ENCODE peak calls at places on chromosomes 6 and 20, in four cellular contexts. Z, D, S and W are unnamed samples.

GRCh38 chr6:4380881-4381281 is 245.5 kb upstream of the ECI2 start:
- DNase-seq in Z (no peak), D (no peak), S (no peak), W (no peak)

GRCh38 chr6:20159781-20160540 is 52.3 kb downstream of the MBOAT1 start:
- DNase-seq in Z (no peak), D (no peak), S (no peak), W (no peak)

GRCh38 chr6:167464177-167464576 is 139.3 kb downstream of the TTLL2 start:
- DNase-seq in Z (no peak), D (no peak), S (no peak), W (no peak)

GRCh38 chr6:96940322-96940721 is 15.8 kb downstream of the KLHL32 start:
- DNase-seq in Z (no peak), D (peak; percentile 15), S (no peak), W (no peak)

GRCh38 chr6:169158182-169158573 is 95.5 kb downstream of the THBS2 start:
- DNase-seq in Z (no peak), D (no peak), S (no peak), W (peak; percentile 82)

GRCh38 chr20:40587038-40587437 is 102.0 kb downstream of the MAFB start:
- DNase-seq in Z (no peak), D (no peak), S (no peak), W (no peak)

GRCh38 chr6:159422041-159422984 is 253.1 kb downstream of the FNDC1 start:
- DNase-seq in Z (no peak), D (no peak), S (no peak), W (no peak)

GRCh38 chr20:7196481-7196880 is 429.0 kb downstream of the BMP2 start:
- DNase-seq in Z (no peak), D (peak; percentile 42), S (no peak), W (no peak)

GRCh38 chr6:163398796-163399195 is 15.7 kb upstream of the QKI start:
- DNase-seq in Z (no peak), D (no peak), S (no peak), W (no peak)

GRCh38 chr20:22566876-22567658 is 17.3 kb downstream of the FOXA2 start:
- DNase-seq in Z (no peak), D (no peak), S (no peak), W (no peak)

GRCh38 chr20:39810269-39810668 is 848.1 kb downstream of the DHX35 start:
- DNase-seq in Z (no peak), D (no peak), S (no peak), W (no peak)

GRCh38 chr6:164085552-164086325 is 671.2 kb downstream of the QKI start:
- DNase-seq in Z (no peak), D (no peak), S (no peak), W (no peak)

GRCh38 chr20:49668181-49668877 is 45.3 kb downstream of the B4GALT5 start:
- DNase-seq in Z (no peak), D (no peak), S (no peak), W (no peak)

GRCh38 chr20:61449916-61450315 is 197.9 kb downstream of the CDH4 start:
- DNase-seq in Z (no peak), D (no peak), S (no peak), W (no peak)

GRCh38 chr6:21462519-21462852 is 131.1 kb upstream of the SOX4 start:
- DNase-seq in Z (no peak), D (no peak), S (no peak), W (no peak)

GRCh38 chr20:11159728-11160127 is 485.9 kb upstream of the JAG1 start:
- DNase-seq in Z (no peak), D (no peak), S (no peak), W (peak; percentile 13)

GRCh38 chr6:6930223-6930880 is 177.4 kb upstream of the RREB1 start:
- DNase-seq in Z (no peak), D (no peak), S (no peak), W (no peak)

GRCh38 chr6:30463651-30464618 is 25.4 kb upstream of the HLA-E start:
- DNase-seq in Z (no peak), D (peak; percentile 72), S (peak; percentile 25), W (no peak)

GRCh38 chr20:5945963-5946362 is 4.4 kb downstream of the TRMT6 start:
- DNase-seq in Z (no peak), D (peak; percentile 89), S (no peak), W (no peak)

GRCh38 chr20:16111853-16112412 is 461.3 kb downstream of the KIF16B start:
- DNase-seq in Z (no peak), D (no peak), S (no peak), W (no peak)

GRCh38 chr6:167919349-167919748 is 78.1 kb upstream of the KIF25 start:
- DNase-seq in Z (no peak), D (no peak), S (no peak), W (no peak)

GRCh38 chr20:48923149-48923718 is 1.7 kb downstream of the ARFGEF2 start:
- DNase-seq in Z (no peak), D (no peak), S (no peak), W (no peak)

GRCh38 chr6:80132942-80133517 is 26.6 kb downstream of the BCKDHB start:
- DNase-seq in Z (peak; percentile 47), D (peak; percentile 41), S (peak; percentile 15), W (peak; percentile 81)

GRCh38 chr6:148704539-148704938 is 42.3 kb upstream of the UST start:
- DNase-seq in Z (no peak), D (no peak), S (no peak), W (no peak)

GRCh38 chr6:46098678-46099077 is 31.1 kb upstream of the ENPP4 start:
- DNase-seq in Z (peak; percentile 51), D (peak; percentile 43), S (peak; percentile 10), W (peak; percentile 11)

GRCh38 chr20:5002077-5002413 is 735 bp upstream of the SLC23A2 start:
- DNase-seq in Z (no peak), D (no peak), S (no peak), W (no peak)

GRCh38 chr20:63194007-63194820 is 21.7 kb downstream of the YTHDF1 start:
- DNase-seq in Z (no peak), D (no peak), S (no peak), W (no peak)

GRCh38 chr20:52746768-52747167 is 225.4 kb upstream of the TSHZ2 start:
- DNase-seq in Z (no peak), D (no peak), S (no peak), W (no peak)

GRCh38 chr6:157954150-157955117 is 27.2 kb upstream of the SYNJ2 start:
- DNase-seq in Z (no peak), D (peak; percentile 50), S (peak; percentile 23), W (peak; percentile 92)

GRCh38 chr6:4649728-4650127 is 126.5 kb upstream of the CDYL start:
- DNase-seq in Z (no peak), D (peak; percentile 20), S (no peak), W (no peak)

GRCh38 chr6:148760568-148761531 is 14.0 kb downstream of the UST start:
- DNase-seq in Z (no peak), D (no peak), S (peak; percentile 29), W (peak; percentile 55)

GRCh38 chr6:45946887-45947286 is 68.8 kb downstream of the CLIC5 start:
- DNase-seq in Z (no peak), D (no peak), S (no peak), W (no peak)

GRCh38 chr6:27836783-27837635 is 75.2 kb downstream of the OR2B2 start:
- DNase-seq in Z (peak; percentile 76), D (peak; percentile 76), S (no peak), W (peak; percentile 89)

GRCh38 chr6:144158133-144158532 is 7.8 kb downstream of the STX11 start:
- DNase-seq in Z (no peak), D (peak; percentile 67), S (peak; percentile 72), W (peak; percentile 19)

GRCh38 chr6:19812512-19813119 is 24.6 kb upstream of the ID4 start:
- DNase-seq in Z (peak; percentile 38), D (peak; percentile 60), S (no peak), W (peak; percentile 53)

GRCh38 chr20:54208492-54209044 is 681 bp downstream of the PFDN4 start:
- DNase-seq in Z (no peak), D (peak; percentile 59), S (no peak), W (peak; percentile 54)

GRCh38 chr20:60512436-60512835 is 554.2 kb downstream of the CDH26 start:
- DNase-seq in Z (no peak), D (peak; percentile 5), S (no peak), W (no peak)

GRCh38 chr6:169420912-169421543 is 167.4 kb upstream of the THBS2 start:
- DNase-seq in Z (peak; percentile 26), D (no peak), S (peak; percentile 33), W (peak; percentile 78)

DNA sequence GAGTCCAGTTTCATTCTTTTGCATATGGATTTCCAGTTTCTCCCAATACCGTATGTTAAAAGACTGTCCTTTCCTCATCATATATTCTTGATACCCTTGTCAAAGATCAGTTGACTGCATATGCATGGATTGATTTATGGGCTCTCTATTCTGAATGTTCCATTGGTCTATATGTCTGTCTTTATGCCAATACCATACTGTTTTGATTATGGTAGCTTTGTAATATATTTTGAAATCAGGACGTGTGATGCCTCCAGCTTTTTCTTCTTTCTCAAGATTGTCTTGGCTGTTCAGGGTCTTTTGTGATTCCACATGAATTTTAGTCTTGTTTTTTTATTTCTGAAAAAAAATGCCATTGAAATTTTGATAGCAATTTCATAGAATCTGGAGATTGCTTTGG is 51.9 kb downstream of the KIZ start:
- DNase-seq in Z (no peak), D (no peak), S (no peak), W (no peak)
- H3K9me3 ChIP-seq in Z (no peaks in the 10 kb centered on the region), D (peaks cover 6% of the 10 kb centered on the region), S (no peaks in the 10 kb centered on the region), W (peaks cover 6% of the 10 kb centered on the region)

DNA sequence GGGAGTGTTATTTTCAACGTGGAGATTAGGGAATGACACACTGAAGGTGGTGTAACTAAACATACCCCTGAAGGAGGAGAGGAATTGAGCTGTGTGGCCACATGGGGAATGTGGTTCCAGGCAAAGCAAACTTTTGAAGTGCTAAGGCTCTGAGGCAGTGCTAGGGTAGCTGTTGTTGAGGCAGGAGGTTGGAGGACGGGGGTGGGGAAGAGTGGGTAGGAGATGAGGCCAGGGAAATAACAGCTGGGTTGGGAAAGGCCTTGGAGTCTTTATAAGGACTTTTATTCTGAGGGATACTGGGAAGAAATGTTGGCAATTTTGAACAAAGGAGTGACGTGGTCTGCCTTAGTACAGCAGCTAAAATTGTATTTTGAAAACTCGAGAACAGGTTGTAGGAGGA is 13.0 kb downstream of the RPRD1B start:
- DNase-seq in Z (no peak), D (no peak), S (no peak), W (no peak)
- H3K36me3 ChIP-seq in Z (peaks cover 26% of the 10 kb centered on the region), D (peaks cover 59% of the 10 kb centered on the region), S (peaks cover 51% of the 10 kb centered on the region), W (no peaks in the 10 kb centered on the region)

GRCh38 chr20:32040142-32040953 is 11.7 kb upstream of the HCK start:
- DNase-seq in Z (no peak), D (no peak), S (no peak), W (no peak)
- H3K9me2 ChIP-seq in Z (no peaks in the 10 kb centered on the region), D (no peaks in the 10 kb centered on the region), S (peaks cover 4% of the 10 kb centered on the region), W (no peaks in the 10 kb centered on the region)

GRCh38 chr6:137211910-137212309 is 7.3 kb downstream of the IFNGR1 start:
- DNase-seq in Z (no peak), D (no peak), S (no peak), W (no peak)
- H3K9me3 ChIP-seq in Z (no peaks in the 10 kb centered on the region), D (no peaks in the 10 kb centered on the region), S (no peaks in the 10 kb centered on the region), W (no peaks in the 10 kb centered on the region)

DNA sequence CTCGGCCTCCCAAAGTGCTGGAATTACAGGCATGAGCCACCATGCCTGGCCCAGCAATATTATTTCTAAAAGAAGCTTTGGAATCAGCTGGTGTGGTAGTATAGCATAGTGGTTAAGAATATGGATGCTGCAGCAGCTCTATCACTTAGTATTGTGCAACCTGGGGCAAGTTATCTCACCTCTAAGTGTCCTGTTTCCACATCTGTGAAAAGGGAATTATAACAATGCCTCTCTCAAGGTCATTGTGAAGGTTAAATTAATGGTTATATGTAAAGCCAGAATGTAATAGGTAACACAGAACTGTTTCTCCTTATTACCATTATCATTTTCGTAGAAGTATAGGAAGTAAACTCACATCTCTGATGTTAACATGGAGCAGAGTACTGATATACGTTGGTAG is 14.2 kb downstream of the SLC17A2 start:
- DNase-seq in Z (no peak), D (no peak), S (no peak), W (no peak)
- H3K36me3 ChIP-seq in Z (no peaks in the 10 kb centered on the region), D (no peaks in the 10 kb centered on the region), S (no peaks in the 10 kb centered on the region), W (no peaks in the 10 kb centered on the region)